ENCODE peak calls at places on chromosomes 2 and 18, in four cellular contexts. U is fibroblast of the conjunctiva, K is NCI-H1092 treated with DMSO at 0.1 percent for 48 hours, Y is ACHN. S is an unnamed sample.

GRCh38 chr2:127358044-127358443 is 29.7 kb downstream of the MAP3K2 start:
- DNase-seq in K (no peak), Y (no peak), U (no peak), S (no peak)

GRCh38 chr2:149924028-149924427 is 336.5 kb upstream of the MMADHC start:
- DNase-seq in K (no peak), U (no peak), Y (peak), S (no peak)

GRCh38 chr2:696463-696862 is 19.3 kb upstream of the TMEM18 start:
- DNase-seq in K (no peak), U (no peak), Y (no peak), S (no peak)

GRCh38 chr2:152336103-152336853 is 1.3 kb downstream of the FMNL2 start:
- DNase-seq in U (peak), Y (peak), K (no peak), S (no peak)

GRCh38 chr2:54384301-54385035 is 71.7 kb upstream of the SPTBN1 start:
- DNase-seq in Y (no peak), U (no peak), K (no peak), S (no peak)

GRCh38 chr18:13216732-13217465 is 1.7 kb upstream of the LDLRAD4 start:
- DNase-seq in K (peak), U (no peak), Y (peak), S (peak)

GRCh38 chr18:48833701-48834394 is 116.9 kb downstream of the SMAD7 start:
- DNase-seq in U (no peak), Y (peak), K (no peak), S (no peak)

GRCh38 chr18:79935098-79935480 is 16.4 kb downstream of the SLC66A2 start:
- DNase-seq in K (no peak), Y (no peak), U (no peak), S (no peak)

GRCh38 chr2:197711576-197711975 is 6.4 kb downstream of the MARS2 start:
- DNase-seq in Y (no peak), K (no peak), U (no peak), S (no peak)

GRCh38 chr2:101432411-101433181 is 42.3 kb downstream of the RFX8 start:
- DNase-seq in Y (no peak), U (no peak), K (no peak), S (no peak)

GRCh38 chr2:128395640-128396499 is 77.2 kb upstream of the HS6ST1 start:
- DNase-seq in K (no peak), U (no peak), Y (no peak), S (no peak)

GRCh38 chr2:142165790-142166189 is 35.0 kb upstream of the LRP1B start:
- DNase-seq in U (no peak), K (peak), Y (peak), S (no peak)

GRCh38 chr2:14524041-14524802 is 108.3 kb upstream of the LRATD1 start:
- DNase-seq in Y (no peak), U (no peak), K (no peak), S (no peak)

GRCh38 chr2:164314148-164314547 is 307.1 kb downstream of the GRB14 start:
- DNase-seq in Y (peak), K (peak), U (no peak), S (no peak)

GRCh38 chr18:25464211-25464610 is 112.2 kb upstream of the ZNF521 start:
- DNase-seq in Y (no peak), U (no peak), K (no peak), S (no peak)

GRCh38 chr2:183244300-183244849 is 120.1 kb downstream of the NUP35 start:
- DNase-seq in Y (no peak), K (peak), U (no peak), S (no peak)

GRCh38 chr2:2234398-2234797 is 96.7 kb downstream of the MYT1L start:
- DNase-seq in Y (no peak), U (no peak), K (peak), S (no peak)

GRCh38 chr2:158724803-158725271 is 70.3 kb upstream of the DAPL1 start:
- DNase-seq in U (no peak), Y (peak), K (peak), S (no peak)

GRCh38 chr2:106890611-106891010 is 4.6 kb upstream of the ST6GAL2 start:
- DNase-seq in U (no peak), Y (no peak), K (no peak), S (no peak)

GRCh38 chr2:71646028-71646427 is 192.7 kb downstream of the DYSF start:
- DNase-seq in Y (peak), K (no peak), U (no peak), S (no peak)

GRCh38 chr2:142997254-142997653 is 119.8 kb downstream of the KYNU start:
- DNase-seq in K (no peak), Y (no peak), U (no peak), S (no peak)

GRCh38 chr2:240636563-240637115 is 11.4 kb downstream of the GPR35 start:
- DNase-seq in U (no peak), K (no peak), Y (no peak), S (no peak)

GRCh38 chr2:105682401-105682800 is 62.3 kb upstream of the NCK2 start:
- DNase-seq in U (no peak), K (no peak), Y (no peak), S (no peak)

GRCh38 chr2:166900700-166901099 is 12.4 kb downstream of the XIRP2 start:
- DNase-seq in U (peak), K (no peak), Y (peak), S (no peak)

GRCh38 chr2:69416147-69416546 is 21.1 kb downstream of the NFU1 start:
- DNase-seq in K (no peak), U (no peak), Y (no peak), S (no peak)

GRCh38 chr2:39487398-39488250 is 50.5 kb upstream of the MAP4K3 start:
- DNase-seq in Y (peak), K (no peak), U (no peak), S (no peak)

GRCh38 chr18:37287601-37288000 is 278.0 kb downstream of the CELF4 start:
- DNase-seq in K (no peak), U (no peak), Y (no peak), S (no peak)

GRCh38 chr18:677951-678363 is 20.5 kb downstream of the TYMS start:
- DNase-seq in Y (no peak), U (no peak), K (no peak), S (no peak)

GRCh38 chr18:26262156-26262555 is 35.9 kb downstream of the TAF4B start:
- DNase-seq in Y (no peak), U (no peak), K (no peak), S (no peak)

S was measured in effector CD8-positive, alpha-beta T cell.